ENCODE peak calls at places on chromosomes 5 and 9, in four cellular contexts. One of them, this sample, is unnamed.

GRCh38 chr5:94157704-94158608 is 416.6 kb upstream of the POU5F2 start:
- DNase-seq in HepG2: no peak
- DNase-seq in K562: no peak
- DNase-seq in WTC11: no peak
- DNase-seq in this sample: no peak

GRCh38 chr9:131661954-131662621 is 77.8 kb downstream of the RAPGEF1 start:
- DNase-seq in HepG2: no peak
- DNase-seq in WTC11: no peak
- DNase-seq in K562: peak
- DNase-seq in this sample: no peak

GRCh38 chr5:100872409-100873190 is 30.5 kb downstream of the ST8SIA4 start:
- DNase-seq in K562: no peak
- DNase-seq in WTC11: no peak
- DNase-seq in HepG2: no peak
- DNase-seq in this sample: no peak

GRCh38 chr5:56419667-56420066 is 186.5 kb upstream of the ANKRD55 start:
- DNase-seq in HepG2: no peak
- DNase-seq in WTC11: no peak
- DNase-seq in K562: no peak
- DNase-seq in this sample: no peak

GRCh38 chr9:3323714-3324113 is 202.1 kb downstream of the RFX3 start:
- DNase-seq in K562: no peak
- DNase-seq in WTC11: no peak
- DNase-seq in HepG2: no peak
- DNase-seq in this sample: no peak

GRCh38 chr9:38182321-38182720 is 113.3 kb upstream of the SHB start:
- DNase-seq in K562: no peak
- DNase-seq in HepG2: no peak
- DNase-seq in WTC11: no peak
- DNase-seq in this sample: no peak

GRCh38 chr9:107712390-107712789 is 222.8 kb upstream of the KLF4 start:
- DNase-seq in WTC11: no peak
- DNase-seq in HepG2: no peak
- DNase-seq in K562: no peak
- DNase-seq in this sample: no peak

GRCh38 chr9:92808726-92809451 is 44.3 kb upstream of the BICD2 start:
- DNase-seq in WTC11: peak
- DNase-seq in K562: peak
- DNase-seq in HepG2: peak
- DNase-seq in this sample: peak

GRCh38 chr9:18437315-18438200 is 36.4 kb upstream of the ADAMTSL1 start:
- DNase-seq in K562: no peak
- DNase-seq in HepG2: peak
- DNase-seq in WTC11: no peak
- DNase-seq in this sample: no peak

GRCh38 chr9:21970800-21971620 is 23.2 kb downstream of the CDKN2A start:
- DNase-seq in K562: no peak
- DNase-seq in HepG2: no peak
- DNase-seq in WTC11: no peak
- DNase-seq in this sample: no peak

GRCh38 chr9:76926846-76927245 is 20.9 kb upstream of the PRUNE2 start:
- DNase-seq in WTC11: no peak
- DNase-seq in HepG2: no peak
- DNase-seq in K562: no peak
- DNase-seq in this sample: no peak
- TF ChIP-seq ELF4 in WTC11: no peak
- TF ChIP-seq ELF4 in HepG2: no peak
- TF ChIP-seq ELF4 in K562: no peak
- TF ChIP-seq ELF4 in this sample: no peak

GRCh38 chr9:128294142-128294541 is 18.1 kb downstream of the SWI5 start:
- DNase-seq in HepG2: no peak
- DNase-seq in K562: no peak
- DNase-seq in WTC11: no peak
- DNase-seq in this sample: no peak

GRCh38 chr9:128292009-128292408 is 15.9 kb downstream of the SWI5 start:
- DNase-seq in WTC11: no peak
- DNase-seq in K562: no peak
- DNase-seq in HepG2: no peak
- DNase-seq in this sample: no peak

GRCh38 chr9:128297221-128297773 is 21.2 kb downstream of the SWI5 start:
- DNase-seq in K562: no peak
- DNase-seq in WTC11: no peak
- DNase-seq in HepG2: no peak
- DNase-seq in this sample: no peak

GRCh38 chr9:128296340-128297220 is 20.5 kb downstream of the SWI5 start:
- DNase-seq in WTC11: no peak
- DNase-seq in K562: peak
- DNase-seq in HepG2: peak
- DNase-seq in this sample: no peak

DNA sequence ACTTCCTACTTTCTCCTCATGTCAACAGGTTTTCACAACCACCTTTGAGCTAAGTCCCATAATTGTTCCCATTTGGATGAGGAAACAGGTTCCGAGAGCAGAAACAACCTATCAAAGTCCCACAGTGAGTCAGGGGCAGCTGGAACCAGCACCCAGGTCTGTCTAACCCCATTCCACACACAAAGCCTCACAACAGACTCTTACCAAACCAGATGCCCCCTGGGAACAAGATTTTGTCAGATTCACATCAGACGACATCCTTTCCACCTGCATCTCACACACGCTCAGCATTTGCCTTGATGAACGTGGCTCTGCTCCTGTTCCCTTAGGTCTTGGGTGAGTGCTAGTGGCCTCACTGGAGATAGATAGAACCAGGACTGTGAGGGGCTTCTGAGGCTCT is 17.0 kb downstream of the SWI5 start:
- DNase-seq in HepG2: no peak
- DNase-seq in WTC11: no peak
- DNase-seq in K562: no peak
- DNase-seq in this sample: no peak
- TF ChIP-seq ELF4 in HepG2: no peak
- TF ChIP-seq ELF4 in WTC11: no peak
- TF ChIP-seq ELF4 in K562: no peak
- TF ChIP-seq ELF4 in this sample: no peak

DNA sequence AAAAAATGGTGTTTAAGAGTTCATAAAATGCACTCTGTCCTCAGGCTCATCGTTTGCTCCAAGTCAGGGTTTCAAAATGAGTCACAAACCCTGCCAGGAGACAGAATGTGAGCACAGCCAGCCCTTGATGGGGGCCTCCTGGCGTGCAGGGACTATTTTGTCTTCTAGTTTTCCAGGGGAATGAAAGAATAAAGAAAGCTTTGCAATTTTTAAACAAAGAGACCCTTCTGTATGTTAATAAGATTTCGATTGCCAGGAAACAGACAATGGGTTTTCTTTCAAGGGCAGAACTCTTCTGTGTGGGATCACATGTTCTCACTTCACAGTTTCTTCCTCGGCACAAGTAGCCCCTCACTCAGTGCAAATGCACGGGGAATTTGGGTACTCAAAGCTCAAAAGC is 121.4 kb upstream of the C6 start:
- DNase-seq in K562: no peak
- DNase-seq in WTC11: no peak
- DNase-seq in HepG2: no peak
- DNase-seq in this sample: no peak
- TF ChIP-seq ELF4 in K562: no peak
- TF ChIP-seq ELF4 in WTC11: no peak
- TF ChIP-seq ELF4 in HepG2: no peak
- TF ChIP-seq ELF4 in this sample: no peak

DNA sequence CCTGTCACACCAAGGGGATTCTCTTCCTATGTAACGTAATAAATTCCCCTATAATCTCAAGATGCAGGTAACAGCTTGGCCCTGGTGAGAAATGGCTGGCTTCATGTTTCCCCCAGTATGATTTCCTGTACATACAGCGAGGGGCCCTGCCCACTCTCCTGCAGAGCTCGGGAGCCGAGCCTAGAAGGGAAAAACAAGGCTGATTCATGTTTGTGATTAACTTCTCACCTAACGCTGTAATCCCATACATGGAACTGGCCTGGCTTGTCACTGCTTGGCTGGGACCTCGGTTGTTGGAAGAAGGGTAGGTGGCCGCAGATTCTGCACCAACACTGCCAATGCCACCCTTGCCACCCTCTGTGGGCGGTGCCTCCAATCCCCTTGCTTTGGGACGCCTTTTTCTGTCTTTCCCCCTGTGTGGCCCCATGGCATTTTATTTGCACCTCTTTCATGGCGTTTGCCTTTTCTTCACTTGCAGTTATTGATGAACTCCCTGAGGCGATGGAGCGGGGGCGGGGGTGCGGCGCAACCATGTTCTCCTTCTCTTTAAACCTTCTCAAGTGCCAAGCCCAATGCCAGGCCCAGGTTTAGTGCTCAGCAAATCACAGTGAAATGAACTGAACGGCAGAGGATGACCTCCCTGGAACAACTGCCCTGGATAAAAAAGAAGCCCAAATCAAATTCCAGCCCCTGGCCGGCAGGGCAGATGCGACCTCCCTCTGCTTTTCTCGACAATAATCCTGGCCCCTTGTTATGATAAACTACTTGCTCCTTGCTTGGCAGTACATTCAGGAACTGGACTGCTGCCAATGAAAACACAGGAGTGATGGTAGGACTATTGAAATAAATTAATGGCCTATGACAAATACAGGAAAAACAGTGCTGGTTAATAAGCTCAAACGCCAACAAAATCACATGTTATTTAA is 108.1 kb downstream of the TMEM174 start:
- DNase-seq in WTC11: no peak
- DNase-seq in K562: no peak
- DNase-seq in HepG2: no peak
- DNase-seq in this sample: peak
- TF ChIP-seq ELF4 in WTC11: no peak
- TF ChIP-seq ELF4 in K562: no peak
- TF ChIP-seq ELF4 in HepG2: no peak
- TF ChIP-seq ELF4 in this sample: no peak

GRCh38 chr9:94859891-94860290 is 133.4 kb downstream of the AOPEP start:
- DNase-seq in K562: no peak
- DNase-seq in HepG2: no peak
- DNase-seq in WTC11: no peak
- DNase-seq in this sample: no peak

GRCh38 chr9:94862242-94862610 is 135.7 kb downstream of the AOPEP start:
- DNase-seq in WTC11: no peak
- DNase-seq in HepG2: no peak
- DNase-seq in K562: no peak
- DNase-seq in this sample: no peak

GRCh38 chr9:94864183-94864582 is 137.7 kb downstream of the AOPEP start:
- DNase-seq in K562: no peak
- DNase-seq in HepG2: no peak
- DNase-seq in WTC11: no peak
- DNase-seq in this sample: no peak

GRCh38 chr9:94860678-94861588 is 134.4 kb downstream of the AOPEP start:
- DNase-seq in HepG2: no peak
- DNase-seq in K562: no peak
- DNase-seq in WTC11: no peak
- DNase-seq in this sample: no peak

DNA sequence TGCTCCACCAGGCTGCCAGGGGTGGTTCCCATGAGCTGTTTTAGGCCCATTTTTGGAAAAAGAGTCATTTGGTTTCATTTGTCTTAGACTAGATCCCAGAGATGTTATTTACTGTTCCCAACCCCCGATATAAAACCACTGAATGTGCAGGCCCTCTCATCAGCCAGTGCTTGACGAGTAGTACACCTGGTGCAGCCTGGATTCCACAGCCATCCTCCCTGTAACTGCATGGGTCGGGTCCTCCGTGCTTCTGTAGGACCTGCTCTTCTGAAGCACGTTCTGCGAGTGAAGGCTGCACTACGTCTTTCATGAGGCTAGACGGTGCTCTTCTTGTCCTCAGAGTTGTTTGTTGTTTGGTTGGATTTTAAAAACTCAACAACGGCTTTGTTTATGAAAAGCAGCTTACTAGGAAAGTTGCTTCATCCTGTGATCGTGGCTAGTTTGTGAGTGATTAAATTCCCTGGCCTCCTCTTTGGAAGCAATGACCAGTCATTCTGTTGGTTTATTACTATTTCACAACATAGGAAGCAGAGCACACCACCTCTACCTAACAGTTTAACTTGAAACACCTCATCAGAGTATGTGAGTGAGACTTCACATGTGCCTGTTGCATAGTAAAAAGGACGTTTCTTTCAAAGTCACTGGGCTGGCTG is 135.2 kb downstream of the AOPEP start:
- DNase-seq in WTC11: no peak
- DNase-seq in K562: no peak
- DNase-seq in HepG2: no peak
- DNase-seq in this sample: no peak
- TF ChIP-seq ELF4 in WTC11: no peak
- TF ChIP-seq ELF4 in K562: no peak
- TF ChIP-seq ELF4 in HepG2: no peak
- TF ChIP-seq ELF4 in this sample: no peak

GRCh38 chr5:123088031-123088805 is 823 bp upstream of the PRDM6 start:
- DNase-seq in HepG2: peak
- DNase-seq in WTC11: peak
- DNase-seq in K562: no peak
- DNase-seq in this sample: peak
- TF ChIP-seq ELF4 in HepG2: no peak
- TF ChIP-seq ELF4 in WTC11: no peak
- TF ChIP-seq ELF4 in K562: no peak
- TF ChIP-seq ELF4 in this sample: no peak

DNA sequence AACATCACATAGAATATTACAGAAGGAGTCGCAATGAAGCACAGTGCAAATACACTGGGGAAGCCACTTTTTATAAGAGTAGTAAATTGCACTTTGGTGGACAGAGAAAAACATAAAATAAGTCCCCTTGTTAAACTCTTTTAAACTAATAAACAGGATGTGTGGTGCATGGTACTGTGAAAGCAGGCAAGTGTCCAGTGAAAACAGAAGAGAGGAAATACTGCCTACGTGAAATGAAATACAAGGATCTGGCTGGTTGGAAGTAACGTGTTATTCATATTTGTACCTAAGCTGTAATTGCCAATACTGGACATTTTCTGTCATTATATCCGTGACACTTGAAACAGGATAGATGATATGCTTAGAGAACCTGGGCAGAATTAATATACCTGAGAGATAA is 191.9 kb upstream of the SLC27A6 start:
- DNase-seq in K562: no peak
- DNase-seq in WTC11: no peak
- DNase-seq in HepG2: no peak
- DNase-seq in this sample: no peak
- TF ChIP-seq ELF4 in K562: no peak
- TF ChIP-seq ELF4 in WTC11: no peak
- TF ChIP-seq ELF4 in HepG2: no peak
- TF ChIP-seq ELF4 in this sample: no peak